ENCODE peak calls at places on chromosomes 4 and X, in six cellular contexts. F, S, R, V, N and C are unnamed samples.

GRCh38 chrX:119041175-119041574 is 31.6 kb upstream of the CT47C1 start:
- DNase-seq in R (no peak), N (peak), V (peak), S (peak), F (no peak), C (peak)

GRCh38 chr4:108029321-108029720 is 39.6 kb downstream of the HADH start:
- DNase-seq in F (no peak), R (no peak), N (no peak), V (no peak), S (no peak), C (no peak)

GRCh38 chr4:26823583-26823982 is 37.1 kb upstream of the STIM2 start:
- DNase-seq in F (no peak), R (no peak), S (no peak), N (no peak), V (no peak), C (no peak)

GRCh38 chrX:40459576-40460158 is 121.1 kb upstream of the ATP6AP2 start:
- DNase-seq in R (peak), V (no peak), F (no peak), S (no peak), N (no peak), C (no peak)

GRCh38 chrX:149648932-149649331 is 17.3 kb upstream of the TMEM185A start:
- DNase-seq in N (no peak), R (no peak), F (no peak), V (no peak), S (no peak), C (no peak)

GRCh38 chr4:106367072-106367471 is 1.5 kb downstream of the GIMD1 start:
- DNase-seq in V (no peak), R (no peak), F (no peak), N (no peak), S (no peak), C (no peak)

GRCh38 chr4:142361981-142362380 is 484.1 kb downstream of the INPP4B start:
- DNase-seq in F (no peak), N (no peak), S (no peak), V (no peak), R (no peak), C (no peak)

GRCh38 chr4:183797445-183798248 is 107.5 kb upstream of the STOX2 start:
- DNase-seq in R (peak), F (no peak), V (no peak), N (no peak), S (no peak), C (no peak)

GRCh38 chr4:64384237-64385176 is 24.7 kb downstream of the TECRL start:
- DNase-seq in R (no peak), S (no peak), V (no peak), F (no peak), N (no peak), C (no peak)

GRCh38 chr4:98544141-98544817 is 114.1 kb downstream of the TSPAN5 start:
- DNase-seq in V (no peak), F (no peak), N (no peak), S (no peak), R (no peak), C (no peak)

GRCh38 chr4:60034371-60034770 is 1165.8 kb upstream of the ADGRL3 start:
- DNase-seq in N (no peak), V (no peak), S (no peak), R (no peak), F (no peak), C (no peak)

GRCh38 chr4:94306713-94307112 is 35.9 kb downstream of the HPGDS start:
- DNase-seq in F (no peak), V (no peak), R (no peak), N (no peak), S (no peak), C (no peak)

GRCh38 chrX:70479197-70479969 is 34.7 kb downstream of the DLG3 start:
- DNase-seq in F (no peak), N (no peak), S (no peak), V (peak), R (no peak), C (peak)

GRCh38 chr4:76782837-76783236 is 115.1 kb downstream of the SOWAHB start:
- DNase-seq in S (no peak), R (no peak), N (no peak), F (no peak), V (peak), C (no peak)

GRCh38 chr4:48683784-48684666 is 96.1 kb downstream of the FRYL start:
- DNase-seq in F (no peak), V (no peak), R (no peak), N (no peak), S (no peak), C (no peak)

GRCh38 chrX:122552291-122552800 is 631.7 kb upstream of the GRIA3 start:
- DNase-seq in R (no peak), V (peak), N (no peak), F (no peak), S (no peak), C (no peak)

GRCh38 chr4:20474119-20474518 is 222.4 kb downstream of the SLIT2 start:
- DNase-seq in F (no peak), S (no peak), R (no peak), V (peak), N (no peak), C (no peak)

GRCh38 chr4:72286185-72286584 is 254.4 kb downstream of the NPFFR2 start:
- DNase-seq in S (no peak), V (peak), N (no peak), F (no peak), R (no peak), C (no peak)